ENCODE peak calls at places on chromosomes 7 and 10, in five cellular contexts. R, F, W, D and E are unnamed samples.

GRCh38 chr7:148662646-148663045 is 36.1 kb upstream of the CUL1 start:
- DNase-seq in R (no peak), F (no peak), W (no peak), D (no peak), E (no peak)

GRCh38 chr10:96395931-96396877 is 37.4 kb upstream of the OPALIN start:
- DNase-seq in R (peak; percentile 75), F (peak; percentile 41), W (peak; percentile 56), D (no peak), E (peak; percentile 21)

GRCh38 chr7:158767707-158768106 is 61.6 kb downstream of the ESYT2 start:
- DNase-seq in R (no peak), F (no peak), W (no peak), D (no peak), E (no peak)

GRCh38 chr10:71840177-71840711 is 10.8 kb downstream of the PSAP start:
- DNase-seq in R (peak; percentile 48), F (no peak), W (peak; percentile 62), D (no peak), E (no peak)

GRCh38 chr10:44369296-44369695 is 15.6 kb downstream of the CXCL12 start:
- DNase-seq in R (no peak), F (no peak), W (no peak), D (no peak), E (no peak)

GRCh38 chr10:63430091-63430998 is 35.4 kb downstream of the JMJD1C start:
- DNase-seq in R (no peak), F (no peak), W (no peak), D (no peak), E (peak; percentile 3)

GRCh38 chr10:78640981-78641646 is 427.7 kb upstream of the ZMIZ1 start:
- DNase-seq in R (no peak), F (no peak), W (no peak), D (no peak), E (no peak)

GRCh38 chr10:25444266-25444665 is 269.5 kb downstream of the GPR158 start:
- DNase-seq in R (no peak), F (no peak), W (no peak), D (no peak), E (no peak)

GRCh38 chr10:29688230-29688634 is 53.5 kb upstream of the SVIL start:
- DNase-seq in R (no peak), F (no peak), W (peak; percentile 70), D (no peak), E (peak; percentile 32)

GRCh38 chr10:125000366-125001312 is 58.7 kb downstream of the ZRANB1 start:
- DNase-seq in R (no peak), F (no peak), W (no peak), D (no peak), E (no peak)

GRCh38 chr10:93701903-93702277 is 502 bp downstream of the FRA10AC1 start:
- DNase-seq in R (peak; percentile 6), F (peak; percentile 7), W (no peak), D (no peak), E (no peak)

GRCh38 chr7:42014625-42015412 is 222.2 kb downstream of the GLI3 start:
- DNase-seq in R (peak; percentile 40), F (peak; percentile 29), W (peak; percentile 23), D (no peak), E (peak; percentile 44)

GRCh38 chr10:3471497-3471896 is 298.9 kb upstream of the PITRM1 start:
- DNase-seq in R (no peak), F (no peak), W (no peak), D (no peak), E (no peak)

GRCh38 chr10:3467052-3467906 is 294.7 kb upstream of the PITRM1 start:
- DNase-seq in R (no peak), F (no peak), W (peak; percentile 29), D (no peak), E (peak; percentile 93)

GRCh38 chr10:3469639-3470020 is 297.0 kb upstream of the PITRM1 start:
- DNase-seq in R (no peak), F (no peak), W (no peak), D (no peak), E (no peak)

GRCh38 chr10:3470191-3470590 is 297.6 kb upstream of the PITRM1 start:
- DNase-seq in R (no peak), F (no peak), W (no peak), D (no peak), E (no peak)

GRCh38 chr10:3468919-3469638 is 296.5 kb upstream of the PITRM1 start:
- DNase-seq in R (no peak), F (no peak), W (no peak), D (no peak), E (peak; percentile 44)
- H3K4me3 ChIP-seq in R (no peak overlapping the region), F (no peak overlapping the region), W (no peak overlapping the region), D (no peak overlapping the region), E (peak overlapping the region; percentile 41)

GRCh38 chr10:27685686-27686085 is 59.9 kb downstream of the MKX start:
- DNase-seq in R (no peak), F (no peak), W (no peak), D (no peak), E (no peak)
- TF ChIP-seq CTCF in R (no peak), F (no peak), W (no peak), D (no peak), E (no peak)

DNA sequence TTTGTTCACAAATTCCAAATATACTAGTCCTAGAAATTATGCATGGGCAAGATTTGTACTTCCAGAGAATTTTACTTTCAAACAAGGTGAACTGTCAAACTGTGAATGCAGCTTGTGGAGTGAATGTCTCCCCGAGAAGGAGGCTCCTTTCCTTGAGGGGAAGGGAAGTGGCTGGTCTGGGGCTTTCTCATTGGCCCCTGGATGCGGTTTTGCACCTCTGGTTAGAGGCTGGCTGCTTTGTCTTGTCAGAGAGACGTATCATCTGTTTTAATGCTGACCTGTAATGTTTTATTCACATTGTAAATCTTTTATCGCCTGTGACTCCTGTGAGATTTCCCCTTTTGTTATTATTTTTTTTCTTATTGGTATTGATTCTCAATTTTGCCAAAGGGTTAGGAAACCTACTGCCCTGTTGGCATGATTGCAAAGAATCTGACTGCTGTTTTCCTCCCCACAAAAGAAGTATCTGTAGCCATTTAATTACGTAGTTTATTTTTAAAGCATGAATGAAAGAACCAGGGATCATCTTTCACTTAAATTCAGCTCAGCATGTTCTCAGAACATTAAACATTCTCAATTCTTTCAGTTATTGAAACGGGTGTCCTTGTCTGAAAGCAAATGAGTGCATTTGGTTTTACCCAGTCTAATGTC is 238.3 kb upstream of the NFE2L3 start:
- DNase-seq in R (no peak), F (no peak), W (no peak), D (no peak), E (no peak)
- TF ChIP-seq ATF3 in R (no peak), F (no peak), W (no peak), D (no peak), E (no peak)

DNA sequence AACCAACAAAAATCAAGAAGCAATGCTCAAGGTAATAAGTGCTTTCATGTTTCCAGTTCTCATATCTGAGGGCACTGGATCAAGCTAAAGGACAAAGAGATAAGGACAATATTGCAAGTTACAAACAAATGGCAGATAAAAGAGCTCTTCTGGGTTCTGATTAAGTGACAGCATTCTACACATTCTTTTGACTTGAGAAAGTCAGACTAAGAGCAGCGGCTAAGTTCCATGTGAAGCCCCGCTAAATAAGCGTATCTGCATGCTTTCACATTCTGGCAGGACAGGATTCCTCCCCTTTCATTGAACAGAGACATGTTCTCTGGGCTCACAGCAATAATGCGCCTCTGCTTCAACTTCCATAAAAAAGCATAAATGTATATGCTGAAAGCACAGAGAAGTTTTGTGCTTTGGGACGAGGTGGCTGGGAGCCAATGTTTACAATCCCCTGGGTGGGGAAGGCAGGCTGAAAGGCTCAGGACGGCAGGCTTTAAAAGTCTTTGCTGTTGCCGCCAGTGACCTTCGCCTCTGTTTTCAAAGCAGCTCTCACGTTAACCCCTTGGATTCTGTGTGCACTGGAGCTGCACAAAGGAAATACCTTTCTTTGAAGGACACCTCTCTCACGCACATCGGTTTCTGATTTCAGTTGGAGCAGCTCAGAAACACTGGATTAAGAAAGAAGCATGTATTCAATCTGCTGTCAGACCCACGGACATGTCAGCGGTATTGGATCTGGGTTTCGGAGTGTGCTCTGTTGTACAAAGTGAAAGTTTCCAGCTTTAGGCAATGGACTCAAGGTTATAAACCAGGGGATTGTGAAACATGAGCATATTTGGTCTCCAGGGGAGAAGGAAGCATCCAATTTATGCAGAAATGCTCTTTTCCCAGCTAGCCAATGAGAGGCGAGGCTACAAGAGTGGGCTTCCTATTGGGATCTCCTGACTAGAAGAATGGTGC is 105.4 kb upstream of the FAM133B start:
- DNase-seq in R (peak; percentile 19), F (peak; percentile 99), W (no peak), D (no peak), E (peak; percentile 82)
- H3K4me3 ChIP-seq in R (no peak overlapping the region), F (peak overlapping the region; percentile 48), W (peak overlapping the region; percentile 44), D (no peak overlapping the region), E (peak overlapping the region; percentile 59)

GRCh38 chr10:87771871-87772500 is 46.0 kb downstream of the ATAD1 start:
- DNase-seq in R (peak; percentile 7), F (peak; percentile 19), W (no peak), D (no peak), E (no peak)
- TF ChIP-seq CTCF in R (no peak), F (peak; percentile 51), W (peak; percentile 33), D (peak; percentile 24), E (peak; percentile 31)